ENCODE peak calls at places on chromosomes 2 and 18, in four cellular contexts. J, X, Z and B are unnamed samples.

GRCh38 chr2:67716895-67717294 is 319.8 kb downstream of the ETAA1 start:
- DNase-seq in J (no peak), X (no peak), Z (no peak), B (no peak)

GRCh38 chr18:75324686-75325257 is 102.7 kb downstream of the SMIM21 start:
- DNase-seq in J (no peak), X (no peak), Z (no peak), B (no peak)

GRCh38 chr2:17104454-17104853 is 413.8 kb downstream of the RAD51AP2 start:
- DNase-seq in J (no peak), X (peak), Z (no peak), B (no peak)

GRCh38 chr2:53751728-53752127 is 15.9 kb upstream of the CHAC2 start:
- DNase-seq in J (no peak), X (no peak), Z (no peak), B (no peak)

GRCh38 chr18:22985250-22985649 is 52.1 kb downstream of the RBBP8 start:
- DNase-seq in J (no peak), X (no peak), Z (no peak), B (no peak)

GRCh38 chr2:105640241-105640640 is 104.5 kb upstream of the NCK2 start:
- DNase-seq in J (no peak), X (no peak), Z (peak), B (no peak)

GRCh38 chr2:1871171-1871570 is 126.9 kb upstream of the PXDN start:
- DNase-seq in J (no peak), X (no peak), Z (no peak), B (no peak)

GRCh38 chr2:71792926-71793761 is 339.8 kb downstream of the DYSF start:
- DNase-seq in J (no peak), X (no peak), Z (no peak), B (no peak)

GRCh38 chr2:218289639-218290315 is 2.5 kb downstream of the TMBIM1 start:
- DNase-seq in J (no peak), X (no peak), Z (no peak), B (no peak)

GRCh38 chr2:99737526-99737925 is 247.7 kb upstream of the REV1 start:
- DNase-seq in J (no peak), X (no peak), Z (no peak), B (no peak)

GRCh38 chr2:225400060-225400511 is 576 bp downstream of the NYAP2 start:
- DNase-seq in J (peak), X (peak), Z (no peak), B (no peak)

GRCh38 chr2:12766421-12766879 is 49.7 kb downstream of the TRIB2 start:
- DNase-seq in J (no peak), X (peak), Z (no peak), B (no peak)

GRCh38 chr2:227163998-227164744 is at the start of the genes COL4A3 and COL4A4:
- DNase-seq in J (peak), X (no peak), Z (no peak), B (peak)

GRCh38 chr2:48009256-48009655 is 103.0 kb upstream of the FBXO11 start:
- DNase-seq in J (no peak), X (no peak), Z (no peak), B (no peak)

GRCh38 chr2:231819449-231820042 is 33.3 kb downstream of the COPS7B start:
- DNase-seq in J (no peak), X (no peak), Z (no peak), B (no peak)

GRCh38 chr18:25282282-25282681 is 69.7 kb downstream of the ZNF521 start:
- DNase-seq in J (peak), X (no peak), Z (no peak), B (no peak)
- H3K27ac ChIP-seq in J (peak), X (no peak), Z (no peak), B (no peak)

GRCh38 chr2:123101434-123101833 is 923.7 kb upstream of the CNTNAP5 start:
- DNase-seq in J (no peak), X (no peak), Z (no peak), B (no peak)
- H3K27ac ChIP-seq in J (no peak), X (no peak), Z (no peak), B (no peak)

GRCh38 chr2:60463249-60463648 is 90.2 kb downstream of the BCL11A start:
- DNase-seq in J (peak), X (peak), Z (no peak), B (no peak)
- H3K27ac ChIP-seq in J (peak), X (no peak), Z (no peak), B (no peak)

GRCh38 chr2:181142514-181142913 is 162.1 kb downstream of the UBE2E3 start:
- DNase-seq in J (no peak), X (no peak), Z (no peak), B (no peak)

GRCh38 chr2:181146171-181146570 is 165.8 kb downstream of the UBE2E3 start:
- DNase-seq in J (no peak), X (no peak), Z (no peak), B (no peak)

GRCh38 chr2:181145645-181146044 is 165.2 kb downstream of the UBE2E3 start:
- DNase-seq in J (no peak), X (no peak), Z (no peak), B (no peak)

GRCh38 chr2:181141676-181142075 is 161.3 kb downstream of the UBE2E3 start:
- DNase-seq in J (no peak), X (no peak), Z (no peak), B (no peak)

DNA sequence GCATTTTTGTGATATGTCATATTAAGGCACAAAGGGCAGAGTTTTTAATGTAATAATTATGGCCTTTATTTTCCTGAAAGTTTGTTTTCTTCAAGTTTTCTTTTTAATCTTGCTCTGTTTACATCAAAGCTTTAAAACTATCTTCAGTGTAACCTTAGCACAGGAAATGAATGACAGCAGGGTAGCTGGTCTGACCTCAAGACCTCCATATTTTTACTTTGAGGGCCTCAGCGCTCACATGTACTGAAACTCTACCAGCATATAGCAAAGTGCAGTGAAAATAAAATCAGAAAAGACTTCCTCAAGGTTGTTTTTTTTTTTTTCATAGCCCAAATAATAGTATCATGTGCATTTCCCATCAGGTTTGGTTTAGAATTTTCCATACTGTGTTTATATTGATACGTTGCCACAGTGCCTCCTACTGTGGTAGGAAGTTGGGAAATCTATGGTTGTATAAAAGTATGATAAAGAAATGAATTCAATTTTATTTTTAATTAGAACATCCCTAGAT is 163.4 kb downstream of the UBE2E3 start:
- DNase-seq in J (no peak), X (no peak), Z (no peak), B (no peak)
- H3K27ac ChIP-seq in J (no peak), X (no peak), Z (no peak), B (no peak)

GRCh38 chr2:66301073-66301766 is 133.7 kb upstream of the MEIS1 start:
- DNase-seq in J (peak), X (no peak), Z (no peak), B (peak)

GRCh38 chr2:66305714-66306113 is 129.2 kb upstream of the MEIS1 start:
- DNase-seq in J (peak), X (peak), Z (no peak), B (peak)

GRCh38 chr2:66303471-66303870 is 131.5 kb upstream of the MEIS1 start:
- DNase-seq in J (no peak), X (no peak), Z (no peak), B (no peak)

GRCh38 chr2:66306488-66306887 is 128.4 kb upstream of the MEIS1 start:
- DNase-seq in J (no peak), X (no peak), Z (no peak), B (no peak)

GRCh38 chr2:66301767-66302140 is 133.2 kb upstream of the MEIS1 start:
- DNase-seq in J (no peak), X (no peak), Z (no peak), B (peak)
- H3K27ac ChIP-seq in J (peak), X (no peak), Z (no peak), B (peak)

DNA sequence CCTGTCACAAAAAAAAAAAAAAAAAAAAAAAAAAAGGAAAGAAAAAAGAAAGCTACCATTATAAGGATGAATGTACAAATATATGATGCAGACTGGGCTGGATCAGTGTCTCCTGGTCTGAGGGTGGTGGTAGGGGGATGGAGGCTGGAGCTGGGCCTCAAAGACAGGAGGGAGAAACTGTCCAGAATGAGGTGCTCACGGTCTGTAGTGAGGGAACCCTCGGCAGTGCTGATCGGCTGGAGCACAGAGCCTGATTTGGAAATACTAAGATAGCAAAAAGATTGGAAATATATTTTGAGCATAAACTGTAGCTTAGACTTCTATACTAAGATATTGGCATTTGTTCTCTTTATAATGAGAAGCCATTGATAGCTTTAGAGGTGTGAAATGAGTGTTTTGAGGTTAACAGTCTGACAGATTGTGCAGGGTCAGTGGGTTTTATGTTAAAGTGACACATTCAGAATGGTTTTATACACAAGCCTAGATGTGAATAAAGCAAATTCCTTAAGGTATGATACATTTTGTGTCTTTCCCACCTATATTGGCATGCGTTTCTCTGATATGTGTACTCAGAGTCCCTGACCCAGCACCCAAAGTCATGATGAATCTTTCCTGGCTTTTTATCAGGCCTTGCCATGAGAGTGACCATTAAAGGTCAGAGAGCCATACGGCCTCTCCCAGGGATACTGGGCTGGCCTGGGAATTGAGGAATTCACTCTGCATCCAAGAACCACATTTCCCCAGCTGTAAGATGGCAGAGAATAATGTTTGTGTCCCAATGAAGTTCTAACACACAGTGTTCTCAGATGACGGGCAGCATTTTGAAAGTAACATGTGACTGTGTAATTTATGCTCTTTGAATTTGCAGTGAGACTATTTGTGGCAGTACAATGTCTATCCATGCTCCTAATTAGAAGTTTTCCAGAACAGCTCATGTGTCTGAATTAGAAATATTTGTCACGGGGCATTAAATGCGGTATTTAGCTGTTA is 7.7 kb upstream of the SLC3A1 start:
- DNase-seq in J (peak), X (no peak), Z (no peak), B (no peak)
- H3K27ac ChIP-seq in J (peak), X (peak), Z (peak), B (peak)

GRCh38 chr2:60858897-60859311 is 22.5 kb upstream of the REL start:
- DNase-seq in J (no peak), X (no peak), Z (no peak), B (no peak)

GRCh38 chr2:60855989-60856669 is 25.2 kb upstream of the REL start:
- DNase-seq in J (no peak), X (no peak), Z (no peak), B (no peak)

GRCh38 chr2:60852282-60852860 is 29.0 kb upstream of the REL start:
- DNase-seq in J (peak), X (no peak), Z (no peak), B (peak)

GRCh38 chr2:60853512-60853911 is 27.9 kb upstream of the REL start:
- DNase-seq in J (no peak), X (no peak), Z (no peak), B (no peak)

GRCh38 chr2:60857025-60857424 is 24.3 kb upstream of the REL start:
- DNase-seq in J (no peak), X (no peak), Z (no peak), B (no peak)
- H3K27ac ChIP-seq in J (no peak), X (no peak), Z (no peak), B (no peak)

GRCh38 chr2:74462786-74463105 is 2.4 kb downstream of the MOGS start:
- DNase-seq in J (no peak), X (no peak), Z (no peak), B (peak)

GRCh38 chr2:74464406-74464805 is 776 bp downstream of the MOGS start:
- DNase-seq in J (no peak), X (no peak), Z (peak), B (peak)

GRCh38 chr2:74461187-74462053 is 3.2 kb downstream of the WBP1 start:
- DNase-seq in J (no peak), X (no peak), Z (no peak), B (peak)

GRCh38 chr2:74459377-74460118 is 1.3 kb downstream of the WBP1 start:
- DNase-seq in J (no peak), X (no peak), Z (no peak), B (peak)

GRCh38 chr2:74462054-74462785 is 3.0 kb downstream of the MOGS start:
- DNase-seq in J (no peak), X (no peak), Z (no peak), B (peak)
- H3K27ac ChIP-seq in J (no peak), X (no peak), Z (no peak), B (no peak)

GRCh38 chr2:190533968-190534309 is 583 bp downstream of the NEMP2 start:
- DNase-seq in J (no peak), X (no peak), Z (no peak), B (no peak)
- H3K27ac ChIP-seq in J (peak), X (peak), Z (peak), B (peak)

GRCh38 chr2:222241471-222241870 is 57.3 kb downstream of the PAX3 start:
- DNase-seq in J (no peak), X (no peak), Z (no peak), B (no peak)

GRCh38 chr2:222239945-222240675 is 58.7 kb downstream of the PAX3 start:
- DNase-seq in J (peak), X (no peak), Z (no peak), B (no peak)

GRCh38 chr2:222241054-222241453 is 57.7 kb downstream of the PAX3 start:
- DNase-seq in J (no peak), X (no peak), Z (no peak), B (no peak)

GRCh38 chr2:222239091-222239490 is 59.7 kb downstream of the PAX3 start:
- DNase-seq in J (no peak), X (no peak), Z (no peak), B (no peak)

DNA sequence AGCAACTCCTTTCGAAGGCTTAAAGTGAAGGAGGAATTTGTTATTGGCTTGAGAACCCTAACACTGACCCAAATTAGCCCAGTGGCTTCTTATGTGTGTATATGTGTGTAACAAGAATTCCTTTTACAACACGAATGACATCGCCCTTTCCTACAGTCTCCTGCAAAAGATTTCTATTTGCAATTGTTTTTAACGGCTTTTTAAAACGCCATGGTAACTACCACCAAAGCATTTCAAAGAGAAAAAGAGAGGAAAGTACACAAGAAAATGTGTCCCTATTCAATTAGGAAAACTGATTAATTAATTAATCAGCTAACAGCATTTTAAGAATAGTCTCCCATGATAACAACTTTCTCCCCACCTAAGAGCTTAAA is 58.1 kb downstream of the PAX3 start:
- DNase-seq in J (no peak), X (no peak), Z (no peak), B (no peak)
- H3K27ac ChIP-seq in J (no peak), X (no peak), Z (no peak), B (no peak)